ENCODE peak calls at places on chromosomes 7 and 10, in seven cellular contexts. S is activated naive CD4-positive, alpha-beta T cell treated with anti-CD3 and anti-CD28 coated beads, Interleukin-2, amount 50 U/mL, for 72 hours; X is DMS53; C is activated T-cell treated with anti-CD3 and anti-CD28 coated beads, Interleukin-2, amount 50 U/mL, for 1 hour; R is activated T-helper 9 cell treated with anti-CD3 and anti-CD28 coated beads, Interleukin-2, amount 50 U/mL, for 16 hours; I is PC-3; D is NCI-H187. W is an unnamed sample.

GRCh38 chr10:30083934-30084333 is 24.5 kb upstream of the JCAD start:
- DNase-seq in C (no peak), D (no peak), R (no peak), S (no peak), X (no peak), I (no peak), W (no peak)

GRCh38 chr10:95564291-95564690 is 3.1 kb upstream of the SORBS1 start:
- DNase-seq in I (no peak), D (no peak), S (no peak), C (no peak), X (no peak), R (no peak), W (no peak)

GRCh38 chr7:55148571-55148970 is 129.8 kb downstream of the EGFR start:
- DNase-seq in I (no peak), R (no peak), X (no peak), D (no peak), S (no peak), C (no peak), W (no peak)

GRCh38 chr7:141664450-141664849 is 37.5 kb downstream of the DENND11 start:
- DNase-seq in S (no peak), D (no peak), I (no peak), R (no peak), C (no peak), X (peak), W (no peak)

GRCh38 chr10:99532687-99533495 is at the start of gene NKX2-3:
- DNase-seq in X (peak), R (no peak), S (no peak), I (peak), C (no peak), D (no peak), W (no peak)

GRCh38 chr7:82294258-82294855 is 149.2 kb downstream of the CACNA2D1 start:
- DNase-seq in X (no peak), S (no peak), I (no peak), C (no peak), D (no peak), R (no peak), W (no peak)

GRCh38 chr7:194257-194995 is 2.1 kb downstream of the FAM20C start:
- DNase-seq in C (no peak), R (no peak), X (no peak), S (no peak), D (no peak), I (no peak), W (no peak)

GRCh38 chr7:33716581-33717477 is 188.5 kb upstream of the BMPER start:
- DNase-seq in R (no peak), C (no peak), I (peak), X (peak), D (no peak), S (no peak), W (no peak)

GRCh38 chr7:30682131-30683083 is at the start of gene CRHR2:
- DNase-seq in C (peak), I (no peak), R (peak), S (no peak), X (peak), D (no peak), W (no peak)

GRCh38 chr7:136405931-136406777 is 429.0 kb upstream of the MTPN start:
- DNase-seq in D (peak), R (no peak), I (peak), X (peak), S (no peak), C (no peak), W (peak)

GRCh38 chr7:48109848-48110663 is 21.0 kb downstream of the UPP1 start:
- DNase-seq in R (peak), C (peak), X (peak), D (peak), S (peak), I (peak), W (peak)

GRCh38 chr7:110944448-110944847 is 146.5 kb upstream of the LRRN3 start:
- DNase-seq in X (no peak), S (no peak), I (no peak), R (no peak), D (no peak), C (no peak), W (no peak)

GRCh38 chr7:88357295-88357694 is 50.6 kb upstream of the STEAP4 start:
- DNase-seq in I (peak), X (peak), R (no peak), D (no peak), C (no peak), S (no peak), W (no peak)

GRCh38 chr10:113897693-113898618 is 43.5 kb downstream of the NHLRC2 start:
- DNase-seq in X (peak), D (no peak), S (no peak), R (no peak), C (no peak), I (no peak), W (no peak)

GRCh38 chr10:104527013-104527412 is 114.1 kb upstream of the SORCS3 start:
- DNase-seq in X (no peak), D (no peak), R (no peak), C (no peak), S (no peak), I (no peak), W (no peak)

GRCh38 chr10:83943920-83944319 is 195.4 kb upstream of the GHITM start:
- DNase-seq in D (no peak), C (no peak), S (no peak), I (no peak), X (no peak), R (no peak), W (no peak)

GRCh38 chr7:124130-124949 is 68.0 kb upstream of the FAM20C start:
- DNase-seq in C (no peak), D (no peak), X (peak), S (no peak), R (no peak), I (peak), W (no peak)

GRCh38 chr7:129163875-129164544 is 19.5 kb downstream of the TSPAN33 start:
- DNase-seq in S (no peak), R (no peak), D (no peak), I (peak), X (peak), C (no peak), W (no peak)

GRCh38 chr10:44853148-44853734 is 57.9 kb upstream of the TMEM72 start:
- DNase-seq in R (no peak), D (no peak), C (no peak), I (peak), X (peak), S (no peak), W (no peak)

GRCh38 chr10:86599041-86599440 is 55.3 kb upstream of the OPN4 start:
- DNase-seq in C (no peak), X (no peak), R (no peak), D (no peak), S (no peak), I (no peak), W (no peak)

GRCh38 chr7:5550831-5551230 is 127.2 kb upstream of the TNRC18 start:
- DNase-seq in X (no peak), I (no peak), C (no peak), D (no peak), R (no peak), S (no peak), W (no peak)

GRCh38 chr7:100483101-100483727 is 513 bp upstream of the NYAP1 start:
- DNase-seq in R (peak), S (peak), C (peak), D (peak), I (peak), X (peak), W (no peak)

GRCh38 chr10:25112016-25112415 is 62.8 kb upstream of the GPR158 start:
- DNase-seq in I (no peak), D (no peak), R (no peak), C (no peak), S (no peak), X (no peak), W (no peak)

GRCh38 chr7:140326116-140326928 is 72.0 kb downstream of the SLC37A3 start:
- DNase-seq in X (peak), R (peak), S (no peak), C (peak), I (peak), D (peak), W (peak)

GRCh38 chr7:104267701-104268368 is 60.0 kb upstream of the ORC5 start:
- DNase-seq in D (no peak), S (no peak), R (no peak), I (peak), X (peak), C (no peak), W (no peak)

GRCh38 chr7:107506683-107507339 is 37.0 kb downstream of the GPR22 start:
- DNase-seq in S (no peak), D (no peak), X (peak), I (peak), R (no peak), C (no peak), W (peak)

GRCh38 chr10:85864866-85865526 is 501.6 kb downstream of the GRID1 start:
- DNase-seq in I (no peak), S (no peak), X (no peak), D (no peak), C (no peak), R (no peak), W (no peak)

GRCh38 chr7:33107136-33108066 is 1.8 kb downstream of the RP9 start:
- DNase-seq in I (peak), S (no peak), D (no peak), X (peak), R (no peak), C (peak), W (no peak)

GRCh38 chr7:99387912-99388311 is 13.4 kb downstream of the ARPC1B start:
- DNase-seq in C (no peak), S (no peak), R (no peak), I (no peak), D (no peak), X (no peak), W (no peak)

GRCh38 chr7:157498690-157499089 is 161.9 kb downstream of the DNAJB6 start:
- DNase-seq in D (no peak), R (no peak), I (no peak), C (peak), X (no peak), S (no peak), W (no peak)